ENCODE peak calls at places on chromosomes 6 and 20, in ten cellular contexts. Q, K, A, R, E, N, Y, F, S and W are unnamed samples.

GRCh38 chr6:43019152-43019551 is 2.3 kb upstream of the RRP36 start:
- ATAC-seq in Q (no peak), K (no peak), A (no peak), R (no peak), E (no peak), N (no peak), Y (no peak), F (no peak), S (no peak), W (no peak)

GRCh38 chr6:17877196-17877889 is 110.1 kb downstream of the KIF13A start:
- ATAC-seq in Q (no peak), K (no peak), A (peak), R (peak), E (no peak), N (no peak), Y (no peak), F (no peak), S (no peak), W (peak)

GRCh38 chr6:32147401-32148132 is 4.2 kb downstream of the PRRT1 start:
- ATAC-seq in Q (no peak), K (no peak), A (no peak), R (no peak), E (no peak), N (no peak), Y (no peak), F (no peak), S (no peak), W (no peak)

GRCh38 chr6:117605169-117605826 is 3.0 kb upstream of the GOPC start:
- ATAC-seq in Q (peak), K (no peak), A (peak), R (peak), E (peak), N (no peak), Y (peak), F (peak), S (no peak), W (no peak)

GRCh38 chr6:1390071-1390804 is 862 bp downstream of the FOXF2 start:
- ATAC-seq in Q (no peak), K (peak), A (no peak), R (peak), E (no peak), N (no peak), Y (no peak), F (no peak), S (peak), W (peak)

GRCh38 chr20:1300083-1300840 is 28.7 kb downstream of the SDCBP2 start:
- ATAC-seq in Q (no peak), K (no peak), A (no peak), R (no peak), E (no peak), N (no peak), Y (no peak), F (no peak), S (peak), W (no peak)

GRCh38 chr6:25652007-25652515 is at the start of gene SCGN:
- ATAC-seq in Q (no peak), K (peak), A (peak), R (peak), E (no peak), N (peak), Y (no peak), F (no peak), S (peak), W (peak)

GRCh38 chr20:5397418-5397817 is 80.7 kb upstream of the PROKR2 start:
- ATAC-seq in Q (no peak), K (no peak), A (no peak), R (no peak), E (no peak), N (no peak), Y (no peak), F (peak), S (no peak), W (no peak)

GRCh38 chr6:44176935-44177509 is 18.4 kb downstream of the CAPN11 start:
- ATAC-seq in Q (no peak), K (no peak), A (no peak), R (no peak), E (peak), N (no peak), Y (peak), F (no peak), S (no peak), W (no peak)

GRCh38 chr6:156421933-156422332 is 355.2 kb upstream of the ARID1B start:
- ATAC-seq in Q (no peak), K (no peak), A (no peak), R (no peak), E (no peak), N (no peak), Y (no peak), F (no peak), S (no peak), W (no peak)

GRCh38 chr20:37228656-37229055 is 33.0 kb downstream of the GHRH start:
- ATAC-seq in Q (no peak), K (peak), A (no peak), R (no peak), E (no peak), N (no peak), Y (no peak), F (no peak), S (peak), W (no peak)

GRCh38 chr6:35304299-35304698 is 6.7 kb downstream of the DEF6 start:
- ATAC-seq in Q (no peak), K (no peak), A (no peak), R (no peak), E (no peak), N (no peak), Y (no peak), F (no peak), S (no peak), W (no peak)

GRCh38 chr6:88698661-88699060 is 264.8 kb downstream of the RNGTT start:
- ATAC-seq in Q (no peak), K (no peak), A (no peak), R (no peak), E (no peak), N (no peak), Y (no peak), F (no peak), S (no peak), W (no peak)

GRCh38 chr6:105492706-105493673 is 90.1 kb upstream of the PREP start:
- ATAC-seq in Q (no peak), K (peak), A (no peak), R (no peak), E (peak), N (no peak), Y (no peak), F (no peak), S (peak), W (no peak)

GRCh38 chr20:37833172-37833915 is 69.6 kb upstream of the VSTM2L start:
- ATAC-seq in Q (no peak), K (peak), A (no peak), R (no peak), E (no peak), N (no peak), Y (no peak), F (no peak), S (peak), W (no peak)

GRCh38 chr6:11403035-11403601 is 134.4 kb upstream of the TMEM170B start:
- ATAC-seq in Q (no peak), K (no peak), A (no peak), R (no peak), E (no peak), N (no peak), Y (no peak), F (no peak), S (no peak), W (no peak)

GRCh38 chr20:4071177-4071723 is 55.9 kb upstream of the RNF24 start:
- ATAC-seq in Q (no peak), K (peak), A (no peak), R (no peak), E (no peak), N (no peak), Y (no peak), F (no peak), S (peak), W (no peak)

GRCh38 chr20:10074513-10074912 is 39.7 kb downstream of the ANKEF1 start:
- ATAC-seq in Q (no peak), K (no peak), A (peak), R (peak), E (no peak), N (no peak), Y (no peak), F (peak), S (no peak), W (peak)

GRCh38 chr6:123759472-123759871 is 44.2 kb upstream of the NKAIN2 start:
- ATAC-seq in Q (no peak), K (no peak), A (no peak), R (no peak), E (no peak), N (no peak), Y (no peak), F (no peak), S (no peak), W (no peak)

GRCh38 chr6:56742122-56742791 is 99.6 kb upstream of the DST start:
- ATAC-seq in Q (no peak), K (peak), A (peak), R (no peak), E (no peak), N (no peak), Y (no peak), F (no peak), S (no peak), W (peak)

GRCh38 chr6:37965964-37966676 is 146.6 kb downstream of the ZFAND3 start:
- ATAC-seq in Q (no peak), K (no peak), A (no peak), R (peak), E (peak), N (no peak), Y (no peak), F (no peak), S (no peak), W (peak)

GRCh38 chr6:96725276-96725675 is 112.0 kb downstream of the GPR63 start:
- ATAC-seq in Q (no peak), K (no peak), A (no peak), R (no peak), E (no peak), N (no peak), Y (no peak), F (no peak), S (no peak), W (no peak)

GRCh38 chr6:91994787-91995186 is 1407.9 kb upstream of the MAP3K7 start:
- ATAC-seq in Q (no peak), K (no peak), A (no peak), R (no peak), E (no peak), N (no peak), Y (no peak), F (no peak), S (no peak), W (no peak)

GRCh38 chr6:135604035-135604865 is 106.7 kb upstream of the AHI1 start:
- ATAC-seq in Q (no peak), K (no peak), A (no peak), R (no peak), E (peak), N (no peak), Y (no peak), F (no peak), S (no peak), W (no peak)

GRCh38 chr6:162070639-162071038 is 656.9 kb downstream of the PRKN start:
- ATAC-seq in Q (no peak), K (peak), A (no peak), R (no peak), E (no peak), N (no peak), Y (no peak), F (no peak), S (peak), W (no peak)

GRCh38 chr6:155154158-155154830 is 109.5 kb upstream of the CLDN20 start:
- ATAC-seq in Q (no peak), K (no peak), A (peak), R (no peak), E (peak), N (no peak), Y (no peak), F (peak), S (no peak), W (no peak)

GRCh38 chr6:143950874-143951273 is 57.2 kb downstream of the PLAGL1 start:
- ATAC-seq in Q (no peak), K (no peak), A (no peak), R (no peak), E (no peak), N (no peak), Y (no peak), F (no peak), S (no peak), W (no peak)

GRCh38 chr6:109474995-109475394 is 8.0 kb downstream of the ZBTB24 start:
- ATAC-seq in Q (no peak), K (no peak), A (no peak), R (no peak), E (no peak), N (no peak), Y (no peak), F (no peak), S (no peak), W (no peak)

GRCh38 chr6:44270526-44271405 is 516 bp downstream of the TMEM151B start:
- ATAC-seq in Q (peak), K (no peak), A (no peak), R (no peak), E (no peak), N (no peak), Y (peak), F (no peak), S (peak), W (no peak)

GRCh38 chr20:1622450-1622849 is 2.6 kb upstream of the SIRPB1 start:
- ATAC-seq in Q (peak), K (no peak), A (no peak), R (no peak), E (peak), N (no peak), Y (peak), F (no peak), S (no peak), W (no peak)

GRCh38 chr20:36098364-36098763 is 56.2 kb upstream of the EPB41L1 start:
- ATAC-seq in Q (no peak), K (no peak), A (peak), R (no peak), E (no peak), N (no peak), Y (no peak), F (no peak), S (peak), W (peak)

GRCh38 chr6:21800948-21801438 is 207.4 kb downstream of the SOX4 start:
- ATAC-seq in Q (no peak), K (no peak), A (peak), R (peak), E (no peak), N (no peak), Y (no peak), F (no peak), S (no peak), W (no peak)

GRCh38 chr6:3484946-3485345 is 28.1 kb upstream of the SLC22A23 start:
- ATAC-seq in Q (no peak), K (no peak), A (no peak), R (no peak), E (no peak), N (no peak), Y (no peak), F (no peak), S (no peak), W (no peak)

GRCh38 chr20:35503841-35504460 is 25.5 kb downstream of the C20orf173 start:
- ATAC-seq in Q (no peak), K (peak), A (no peak), R (no peak), E (no peak), N (no peak), Y (no peak), F (no peak), S (peak), W (no peak)

GRCh38 chr20:39289316-39289715 is 327.2 kb downstream of the DHX35 start:
- ATAC-seq in Q (no peak), K (no peak), A (no peak), R (peak), E (no peak), N (no peak), Y (no peak), F (peak), S (no peak), W (no peak)

GRCh38 chr6:166333172-166333995 is 9.0 kb downstream of the SFT2D1 start:
- ATAC-seq in Q (peak), K (peak), A (no peak), R (no peak), E (peak), N (no peak), Y (peak), F (no peak), S (peak), W (no peak)

GRCh38 chr6:157990321-157991066 is 8.8 kb downstream of the SYNJ2 start:
- ATAC-seq in Q (peak), K (peak), A (no peak), R (peak), E (peak), N (no peak), Y (peak), F (no peak), S (no peak), W (peak)

GRCh38 chr6:165599121-165599520 is 63.9 kb downstream of the PDE10A start:
- ATAC-seq in Q (no peak), K (no peak), A (no peak), R (no peak), E (no peak), N (no peak), Y (no peak), F (no peak), S (no peak), W (no peak)

GRCh38 chr6:137724495-137725211 is 142.4 kb upstream of the TNFAIP3 start:
- ATAC-seq in Q (no peak), K (peak), A (no peak), R (no peak), E (no peak), N (no peak), Y (no peak), F (no peak), S (peak), W (no peak)

GRCh38 chr20:45842169-45842812 is 8.7 kb downstream of the SNX21 start:
- ATAC-seq in Q (no peak), K (peak), A (no peak), R (no peak), E (no peak), N (no peak), Y (no peak), F (no peak), S (peak), W (no peak)